ENCODE peak calls at places on chromosomes 16 and 17, in four cellular contexts. J is HepG2, S is K562, T is GM12878. V is an unnamed sample.

GRCh38 chr16:23452572-23453337 is at the start of gene COG7:
- DNase-seq in J (peak), S (peak), T (peak), V (peak)

GRCh38 chr17:76866774-76867577 is 1.2 kb upstream of the MGAT5B start:
- DNase-seq in S (no peak), J (no peak), T (no peak), V (no peak)

GRCh38 chr16:89187337-89188063 is 12.8 kb downstream of the SLC22A31 start:
- DNase-seq in S (peak), J (no peak), T (no peak), V (no peak)

GRCh38 chr17:77892469-77893143 is 65.9 kb upstream of the TNRC6C start:
- DNase-seq in J (peak), S (peak), T (no peak), V (peak)

GRCh38 chr16:47019563-47019962 is 46.1 kb upstream of the DNAJA2 start:
- DNase-seq in T (no peak), S (no peak), J (no peak), V (no peak)

GRCh38 chr17:14903810-14904209 is 361.3 kb downstream of the PMP22 start:
- DNase-seq in J (no peak), T (no peak), S (no peak), V (no peak)

GRCh38 chr17:65228287-65228686 is 91.1 kb downstream of the RGS9 start:
- DNase-seq in T (no peak), J (no peak), S (no peak), V (no peak)

GRCh38 chr17:73397856-73398540 is 86.2 kb upstream of the CDC42EP4 start:
- DNase-seq in T (no peak), S (no peak), J (no peak), V (no peak)

GRCh38 chr16:83965444-83966152 is 2.4 kb upstream of the NECAB2 start:
- DNase-seq in J (no peak), S (no peak), T (no peak), V (no peak)

GRCh38 chr17:29143894-29144293 is 36.3 kb downstream of the MYO18A start:
- DNase-seq in S (no peak), T (no peak), J (peak), V (no peak)

GRCh38 chr16:7025616-7026190 is 306.9 kb upstream of the RBFOX1 start:
- DNase-seq in S (peak), J (peak), T (no peak), V (peak)

GRCh38 chr17:58679263-58680037 is 12.4 kb downstream of the TEX14 start:
- DNase-seq in J (peak), T (peak), S (peak), V (no peak)

GRCh38 chr16:78503501-78504110 is 404.2 kb downstream of the WWOX start:
- DNase-seq in S (peak), T (no peak), J (peak), V (peak)

GRCh38 chr17:75548839-75549238 is 23.3 kb downstream of the LLGL2 start:
- DNase-seq in T (no peak), J (no peak), S (no peak), V (no peak)

GRCh38 chr17:17201907-17202306 is 4.2 kb downstream of the PLD6 start:
- DNase-seq in S (no peak), T (no peak), J (no peak), V (no peak)

GRCh38 chr17:76957600-76958464 is 89.6 kb downstream of the MGAT5B start:
- DNase-seq in J (no peak), S (no peak), T (no peak), V (no peak)

GRCh38 chr16:80100846-80101451 is 439.8 kb upstream of the DYNLRB2 start:
- DNase-seq in S (no peak), J (no peak), T (no peak), V (no peak)

GRCh38 chr17:27651411-27652345 is 20.7 kb downstream of the LGALS9 start:
- DNase-seq in S (no peak), T (no peak), J (peak), V (peak)

GRCh38 chr17:51244041-51244440 is 15.8 kb downstream of the MBTD1 start:
- DNase-seq in S (no peak), T (no peak), J (no peak), V (no peak)

GRCh38 chr17:44934745-44935105 is 12.8 kb downstream of the KIF18B start:
- DNase-seq in S (no peak), T (no peak), J (no peak), V (no peak)

GRCh38 chr17:79955961-79956735 is 79.5 kb downstream of the TBC1D16 start:
- DNase-seq in T (no peak), S (no peak), J (no peak), V (no peak)

GRCh38 chr17:81159611-81160265 is 5.6 kb upstream of the PVALEF start:
- DNase-seq in J (no peak), S (no peak), T (no peak), V (no peak)

GRCh38 chr17:21397341-21398050 is 21.3 kb downstream of the KCNJ12 start:
- DNase-seq in J (no peak), T (no peak), S (no peak), V (no peak)

GRCh38 chr17:57538730-57539456 is 206.2 kb downstream of the CCDC182 start:
- DNase-seq in J (no peak), T (no peak), S (no peak), V (no peak)

GRCh38 chr17:57540596-57540995 is 204.5 kb downstream of the CCDC182 start:
- DNase-seq in S (no peak), J (no peak), T (no peak), V (no peak)

GRCh38 chr17:57541049-57541448 is 204.1 kb downstream of the CCDC182 start:
- DNase-seq in J (no peak), T (no peak), S (no peak), V (no peak)

GRCh38 chr17:57537524-57538410 is 207.3 kb downstream of the CCDC182 start:
- DNase-seq in S (no peak), T (no peak), J (peak), V (no peak)

GRCh38 chr17:57539528-57540301 is 205.4 kb downstream of the CCDC182 start:
- DNase-seq in T (no peak), J (no peak), S (no peak), V (no peak)
- TF ChIP-seq SP1 in T (no peak), J (no peak), S (no peak), V (no peak)

DNA sequence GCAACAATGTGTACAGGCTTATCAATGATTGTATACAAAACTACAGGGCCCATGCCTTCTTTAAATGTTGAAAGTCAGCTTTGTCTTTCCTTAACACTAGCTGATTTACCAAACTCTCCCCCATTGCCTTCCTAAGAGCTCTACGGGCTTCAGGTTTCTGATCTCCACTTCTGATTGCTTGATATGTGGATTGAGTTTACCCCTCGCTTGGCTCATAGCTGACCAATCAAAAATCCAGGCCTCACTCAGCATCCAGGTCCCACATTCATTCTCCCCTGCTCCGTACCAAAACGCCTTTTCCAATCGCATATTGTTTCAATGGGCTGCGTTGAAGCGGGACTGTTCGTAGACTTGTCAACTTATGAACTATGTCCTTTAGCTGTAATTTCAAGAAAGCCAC is 195.1 kb upstream of the TOX3 start:
- DNase-seq in S (no peak), J (no peak), T (no peak), V (no peak)
- TF ChIP-seq ETV6 in S (no peak), J (no peak), T (no peak), V (no peak)

GRCh38 chr16:71754108-71754507 is 29.6 kb upstream of the PHLPP2 start:
- DNase-seq in S (no peak), J (no peak), T (no peak), V (no peak)
- TF ChIP-seq SP1 in S (no peak), J (no peak), T (no peak), V (no peak)

DNA sequence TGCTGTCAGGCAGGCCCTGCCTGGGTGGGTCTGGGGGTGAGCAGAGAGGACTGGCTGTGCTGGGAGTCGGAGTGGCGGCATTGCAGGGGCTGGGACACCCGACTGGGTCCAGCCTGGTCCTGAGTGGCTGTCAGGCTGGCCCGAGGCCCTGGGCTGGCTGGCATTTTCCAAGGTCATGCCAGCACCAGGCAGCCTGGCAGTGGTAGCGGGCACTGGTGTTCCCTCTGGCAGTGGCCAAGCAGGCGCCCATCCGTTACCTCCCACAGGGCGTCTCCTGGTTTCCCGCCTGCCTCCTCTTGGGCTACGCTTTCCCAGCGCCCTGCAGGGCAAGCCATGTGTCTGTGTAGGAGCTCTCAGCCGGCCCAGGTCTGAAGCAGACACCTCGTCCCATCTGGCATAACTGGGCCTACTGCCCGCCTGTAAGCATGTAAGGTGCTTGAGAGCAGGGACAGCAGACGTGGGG is 5.7 kb upstream of the PKMYT1 start:
- DNase-seq in T (no peak), S (no peak), J (no peak), V (no peak)
- TF ChIP-seq ETV6 in T (no peak), S (no peak), J (no peak), V (no peak)

GRCh38 chr16:85326113-85326793 is 214.0 kb upstream of the CIBAR2 start:
- DNase-seq in S (no peak), J (no peak), T (no peak), V (no peak)
- TF ChIP-seq SP1 in S (no peak), J (no peak), T (no peak), V (no peak)

GRCh38 chr16:50309156-50309526 is 42.8 kb downstream of the ADCY7 start:
- DNase-seq in J (no peak), T (no peak), S (no peak), V (no peak)
- TF ChIP-seq ETV6 in J (no peak), T (no peak), S (no peak), V (no peak)

GRCh38 chr16:75273054-75273925 is 21.9 kb upstream of the BCAR1 start:
- DNase-seq in J (no peak), T (no peak), S (no peak), V (no peak)
- TF ChIP-seq SP1 in J (no peak), T (no peak), S (no peak), V (no peak)

GRCh38 chr16:68264128-68265077 is at the start of gene SLC7A6:
- DNase-seq in T (no peak), J (peak), S (peak), V (peak)

GRCh38 chr16:68265078-68265925 is 976 bp downstream of the SLC7A6 start:
- DNase-seq in J (peak), T (no peak), S (peak), V (peak)

GRCh38 chr16:68270353-68270752 is 6.0 kb downstream of the SLC7A6 start:
- DNase-seq in T (no peak), S (no peak), J (no peak), V (no peak)

GRCh38 chr16:68269793-68270192 is 5.5 kb downstream of the SLC7A6 start:
- DNase-seq in T (no peak), J (no peak), S (no peak), V (no peak)

DNA sequence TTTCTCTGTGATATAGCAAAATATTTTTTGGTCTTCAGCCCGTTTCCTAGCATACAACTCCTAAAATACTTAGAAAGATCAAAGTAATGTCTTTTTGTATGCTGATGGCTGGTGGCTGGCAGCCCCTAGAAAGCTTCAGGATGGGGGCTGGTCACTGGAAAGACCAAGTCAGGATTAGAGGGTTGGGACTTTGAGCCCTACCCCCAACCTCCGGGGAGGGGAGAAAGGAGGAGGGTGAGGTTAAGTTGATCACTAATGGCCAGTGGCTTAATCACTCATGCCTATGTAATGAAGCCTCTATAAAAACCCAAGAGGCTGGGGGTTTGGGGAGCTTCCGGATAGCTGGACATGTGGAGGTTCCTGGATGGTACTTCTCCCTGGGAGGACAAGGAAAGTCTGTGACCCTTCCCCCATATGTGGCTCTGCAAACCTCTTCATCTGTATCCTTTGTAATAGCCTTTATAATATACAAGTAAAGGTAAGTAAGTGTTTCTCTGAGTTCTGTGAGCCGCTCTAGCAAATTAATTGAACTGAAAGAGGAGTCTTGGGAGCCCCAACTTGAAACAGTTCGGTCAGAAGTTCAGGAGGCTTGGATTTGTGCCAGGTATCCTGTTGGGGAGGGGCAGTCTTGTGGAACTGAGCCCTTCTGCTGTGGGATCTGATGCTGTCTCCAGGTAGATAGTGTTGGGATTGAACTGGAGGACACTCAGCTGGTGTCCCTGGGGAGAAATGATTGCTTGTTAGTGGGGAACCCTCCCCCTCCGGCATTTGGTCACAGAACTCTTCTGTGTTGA is 3.5 kb downstream of the SLC7A6 start:
- DNase-seq in T (no peak), S (no peak), J (peak), V (peak)
- TF ChIP-seq ETV6 in T (no peak), S (no peak), J (no peak), V (no peak)

GRCh38 chr17:7253082-7253481 is 1.1 kb downstream of the ELP5 start:
- DNase-seq in J (no peak), T (no peak), S (no peak), V (no peak)

GRCh38 chr17:7249830-7250229 is 1.7 kb downstream of the CTDNEP1 start:
- DNase-seq in T (no peak), J (no peak), S (no peak), V (no peak)

GRCh38 chr17:7250655-7251329 is 742 bp downstream of the CTDNEP1 start:
- DNase-seq in T (no peak), S (no peak), J (no peak), V (no peak)

GRCh38 chr17:7252176-7253043 is at the start of gene ELP5:
- DNase-seq in S (peak), J (peak), T (peak), V (peak)

GRCh38 chr17:7251330-7252175 is at the start of gene CTDNEP1:
- DNase-seq in S (peak), J (peak), T (peak), V (peak)
- TF ChIP-seq SP1 in S (no peak), J (no peak), T (no peak), V (peak)

GRCh38 chr17:48351916-48352332 is 78.1 kb downstream of the SKAP1 start:
- DNase-seq in J (peak), T (no peak), S (peak), V (no peak)
- TF ChIP-seq ETV6 in J (no peak), T (no peak), S (no peak), V (no peak)

V was measured in WTC11.